ENCODE peak calls at places on chromosomes 3 and 15, in ten cellular contexts. S is ovary, I is spleen, Z is IMR-90, F is breast epithelium, B is A549, H is uterus, R is testis, U is right lobe of liver, W is HCT116. V is an unnamed sample.

GRCh38 chr3:45631486-45631885 is 36.9 kb downstream of the LIMD1 start:
- DNase-seq in S (no peak), I (peak; percentile 77), Z (no peak), F (no peak), B (no peak), H (no peak), R (no peak), U (no peak), W (no peak), V (no peak)

GRCh38 chr3:149003653-149004305 is 12.4 kb downstream of the GYG1 start:
- DNase-seq in S (no peak), I (no peak), Z (no peak), F (no peak), B (no peak), H (no peak), R (no peak), U (no peak), W (no peak), V (no peak)

GRCh38 chr15:70762469-70763119 is 764 bp downstream of the UACA start:
- DNase-seq in S (peak; percentile 54), I (peak; percentile 87), Z (peak; percentile 75), F (peak; percentile 53), B (peak; percentile 53), H (peak; percentile 42), R (peak; percentile 45), U (peak; percentile 68), W (peak; percentile 8), V (peak; percentile 38)

GRCh38 chr3:11410564-11410963 is 138.4 kb downstream of the ATG7 start:
- DNase-seq in S (no peak), I (no peak), Z (no peak), F (no peak), B (no peak), H (no peak), R (no peak), U (no peak), W (no peak), V (no peak)

GRCh38 chr3:168684519-168684918 is 588.8 kb upstream of the GOLIM4 start:
- DNase-seq in S (no peak), I (no peak), Z (no peak), F (no peak), B (no peak), H (no peak), R (no peak), U (no peak), W (no peak), V (no peak)

GRCh38 chr15:71472699-71473098 is 337.7 kb upstream of the NR2E3 start:
- DNase-seq in S (no peak), I (no peak), Z (no peak), F (no peak), B (no peak), H (no peak), R (no peak), U (no peak), W (no peak), V (no peak)

GRCh38 chr3:143559291-143559690 is 289.0 kb downstream of the SLC9A9 start:
- DNase-seq in S (no peak), I (no peak), Z (no peak), F (no peak), B (no peak), H (no peak), R (no peak), U (no peak), W (no peak), V (no peak)

GRCh38 chr3:37938011-37938410 is 52.6 kb upstream of the VILL start:
- DNase-seq in S (no peak), I (no peak), Z (no peak), F (no peak), B (no peak), H (no peak), R (no peak), U (no peak), W (no peak), V (no peak)

GRCh38 chr3:186251948-186252619 is 110.0 kb downstream of the DGKG start:
- DNase-seq in S (no peak), I (no peak), Z (no peak), F (no peak), B (no peak), H (no peak), R (no peak), U (no peak), W (no peak), V (no peak)

GRCh38 chr3:48898383-48899234 is at the start of gene SLC25A20:
- DNase-seq in S (peak; percentile 91), I (peak; percentile 99), Z (peak; percentile 78), F (peak; percentile 86), B (peak; percentile 70), H (peak; percentile 89), R (peak; percentile 91), U (peak; percentile 97), W (peak; percentile 75), V (peak; percentile 97)

GRCh38 chr15:29345549-29346525 is 76.2 kb upstream of the NSMCE3 start:
- DNase-seq in S (no peak), I (no peak), Z (no peak), F (no peak), B (no peak), H (no peak), R (no peak), U (no peak), W (no peak), V (no peak)

GRCh38 chr3:119967353-119968006 is 126.8 kb downstream of the GSK3B start:
- DNase-seq in S (no peak), I (no peak), Z (no peak), F (no peak), B (no peak), H (no peak), R (no peak), U (no peak), W (no peak), V (no peak)

GRCh38 chr3:190486201-190486865 is 27.6 kb upstream of the IL1RAP start:
- DNase-seq in S (no peak), I (no peak), Z (no peak), F (no peak), B (no peak), H (no peak), R (no peak), U (no peak), W (no peak), V (no peak)

GRCh38 chr15:98873441-98874218 is 134.0 kb downstream of the PGPEP1L start:
- DNase-seq in S (no peak), I (peak; percentile 79), Z (peak; percentile 83), F (no peak), B (peak; percentile 97), H (no peak), R (no peak), U (no peak), W (peak; percentile 40), V (no peak)

GRCh38 chr3:186705882-186706780 is 11.0 kb upstream of the KNG1 start:
- DNase-seq in S (no peak), I (no peak), Z (no peak), F (no peak), B (no peak), H (no peak), R (no peak), U (no peak), W (no peak), V (no peak)

GRCh38 chr3:139202226-139202958 is 141.4 kb upstream of the MRPS22 start:
- DNase-seq in S (no peak), I (no peak), Z (no peak), F (no peak), B (no peak), H (no peak), R (no peak), U (no peak), W (peak; percentile 54), V (peak; percentile 20)

GRCh38 chr3:176950743-176951142 is 246.5 kb downstream of the TBL1XR1 start:
- DNase-seq in S (no peak), I (no peak), Z (peak; percentile 59), F (no peak), B (no peak), H (no peak), R (no peak), U (no peak), W (no peak), V (no peak)

GRCh38 chr3:152357587-152357986 is 88.9 kb downstream of the MBNL1 start:
- DNase-seq in S (no peak), I (no peak), Z (no peak), F (no peak), B (no peak), H (no peak), R (no peak), U (no peak), W (no peak), V (no peak)

GRCh38 chr3:19147905-19148767 is at the start of gene KCNH8:
- DNase-seq in S (no peak), I (peak; percentile 79), Z (no peak), F (peak; percentile 48), B (peak; percentile 3), H (peak; percentile 14), R (peak; percentile 72), U (no peak), W (no peak), V (peak; percentile 16)
- TF ChIP-seq CTCF in S (no peak), I (no peak), Z (no peak), F (no peak), B (no peak), H (no peak), R (no peak), U (no peak), W (no peak), V (no peak)

GRCh38 chr3:99429501-99429900 is 208.9 kb upstream of the COL8A1 start:
- DNase-seq in S (no peak), I (no peak), Z (no peak), F (no peak), B (no peak), H (no peak), R (no peak), U (no peak), W (no peak), V (no peak)
- TF ChIP-seq POLR2A in S (no peak), I (no peak), Z (no peak), F (no peak), B (no peak), H (no peak), R (no peak), U (no peak), W (no peak), V (no peak)

GRCh38 chr15:90396321-90396720 is 8.3 kb downstream of the IQGAP1 start:
- DNase-seq in S (no peak), I (no peak), Z (no peak), F (no peak), B (no peak), H (no peak), R (no peak), U (no peak), W (no peak), V (no peak)
- H3K4me1 ChIP-seq in S (peaks cover 8% of the 10 kb centered on the region), I (peaks cover 50% of the 10 kb centered on the region), Z (peaks cover 7% of the 10 kb centered on the region), F (no peaks in the 10 kb centered on the region), B (peaks cover 28% of the 10 kb centered on the region), H (peaks cover 13% of the 10 kb centered on the region), R (peaks cover 18% of the 10 kb centered on the region), U (peaks cover 4% of the 10 kb centered on the region), W (peaks cover 37% of the 10 kb centered on the region), V (peaks cover 99% of the 10 kb centered on the region)

DNA sequence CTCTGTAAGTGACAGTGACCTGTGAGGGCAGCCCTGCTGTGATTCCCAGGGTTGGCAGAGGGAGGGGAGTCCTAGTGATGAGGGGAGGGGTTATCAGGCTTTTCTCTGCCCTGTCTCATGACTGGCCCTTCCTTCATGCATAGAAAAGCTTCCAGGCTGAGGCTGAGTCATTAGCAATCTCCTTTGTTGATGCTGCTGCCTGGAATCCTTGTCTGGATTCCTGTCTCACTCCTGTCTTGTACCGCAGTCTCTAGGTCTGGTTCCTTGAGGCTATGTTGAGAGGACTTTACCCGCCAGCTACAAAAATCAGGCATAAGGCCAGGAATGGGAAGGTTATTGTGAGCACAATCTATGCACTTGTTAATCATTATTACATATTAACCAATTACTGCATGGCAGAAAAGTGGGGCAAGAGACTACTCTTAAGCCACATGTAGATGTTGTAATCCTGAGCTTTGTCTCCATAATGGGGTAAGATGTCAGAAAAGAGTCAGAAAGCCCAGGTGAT is 7.2 kb downstream of the KLHL6 start:
- DNase-seq in S (no peak), I (no peak), Z (peak; percentile 72), F (no peak), B (peak; percentile 46), H (no peak), R (no peak), U (peak; percentile 79), W (no peak), V (no peak)
- TF ChIP-seq CTCF in S (no peak), I (no peak), Z (no peak), F (no peak), B (no peak), H (no peak), R (no peak), U (no peak), W (no peak), V (no peak)

V was measured in heart left ventricle.